ENCODE peak calls at places on chromosomes 12 and 14, in eight cellular contexts. One of them, this sample, is unnamed.

GRCh38 chr12:47077206-47078085 is 2.0 kb upstream of the PCED1B start:
- DNase-seq in HuH-7: no peak
- DNase-seq in GM10248: no peak
- DNase-seq in foreskin fibroblast: no peak
- DNase-seq in NCI-H2029: no peak
- DNase-seq in fibroblast of lung: no peak
- DNase-seq in immature natural killer cell: no peak
- DNase-seq in H9: no peak
- DNase-seq in this sample: no peak

GRCh38 chr14:68461086-68461485 is 331.8 kb downstream of the ZFP36L1 start:
- DNase-seq in fibroblast of lung: no peak
- DNase-seq in GM10248: no peak
- DNase-seq in HuH-7: no peak
- DNase-seq in NCI-H2029: no peak
- DNase-seq in H9: no peak
- DNase-seq in immature natural killer cell: no peak
- DNase-seq in foreskin fibroblast: no peak
- DNase-seq in this sample: no peak

GRCh38 chr12:107983871-107984480 is 145.1 kb upstream of the WSCD2 start:
- DNase-seq in fibroblast of lung: no peak
- DNase-seq in foreskin fibroblast: no peak
- DNase-seq in GM10248: no peak
- DNase-seq in NCI-H2029: no peak
- DNase-seq in immature natural killer cell: no peak
- DNase-seq in HuH-7: no peak
- DNase-seq in H9: no peak
- DNase-seq in this sample: peak; percentile 2

GRCh38 chr12:12240671-12241345 is 26.0 kb downstream of the LRP6 start:
- DNase-seq in HuH-7: peak; percentile 61
- DNase-seq in fibroblast of lung: peak; percentile 80
- DNase-seq in immature natural killer cell: no peak
- DNase-seq in foreskin fibroblast: peak; percentile 21
- DNase-seq in GM10248: no peak
- DNase-seq in H9: no peak
- DNase-seq in NCI-H2029: no peak
- DNase-seq in this sample: no peak

GRCh38 chr14:64137657-64138290 is 156.4 kb downstream of the ESR2 start:
- DNase-seq in GM10248: no peak
- DNase-seq in H9: no peak
- DNase-seq in immature natural killer cell: no peak
- DNase-seq in fibroblast of lung: no peak
- DNase-seq in HuH-7: no peak
- DNase-seq in foreskin fibroblast: peak; percentile 26
- DNase-seq in NCI-H2029: no peak
- DNase-seq in this sample: no peak

GRCh38 chr12:120654656-120655055 is 14.2 kb downstream of the CABP1 start:
- DNase-seq in H9: no peak
- DNase-seq in fibroblast of lung: no peak
- DNase-seq in HuH-7: no peak
- DNase-seq in foreskin fibroblast: no peak
- DNase-seq in NCI-H2029: no peak
- DNase-seq in immature natural killer cell: no peak
- DNase-seq in GM10248: no peak
- DNase-seq in this sample: no peak

GRCh38 chr14:87966816-87967215 is 26.2 kb downstream of the GALC start:
- DNase-seq in H9: no peak
- DNase-seq in NCI-H2029: no peak
- DNase-seq in foreskin fibroblast: peak; percentile 35
- DNase-seq in HuH-7: no peak
- DNase-seq in fibroblast of lung: peak; percentile 21
- DNase-seq in GM10248: no peak
- DNase-seq in immature natural killer cell: no peak
- DNase-seq in this sample: peak; percentile 79

GRCh38 chr14:101215936-101216335 is 312.4 kb upstream of the RTL1 start:
- DNase-seq in immature natural killer cell: no peak
- DNase-seq in H9: no peak
- DNase-seq in NCI-H2029: no peak
- DNase-seq in fibroblast of lung: no peak
- DNase-seq in GM10248: no peak
- DNase-seq in foreskin fibroblast: no peak
- DNase-seq in HuH-7: no peak
- DNase-seq in this sample: no peak

GRCh38 chr14:91252901-91253794 is 8.6 kb upstream of the GPR68 start:
- DNase-seq in NCI-H2029: no peak
- DNase-seq in fibroblast of lung: no peak
- DNase-seq in H9: peak; percentile 69
- DNase-seq in GM10248: peak; percentile 70
- DNase-seq in foreskin fibroblast: peak; percentile 26
- DNase-seq in HuH-7: peak; percentile 41
- DNase-seq in immature natural killer cell: peak; percentile 73
- DNase-seq in this sample: no peak

GRCh38 chr12:64010069-64010686 is 165.7 kb downstream of the SRGAP1 start:
- DNase-seq in H9: no peak
- DNase-seq in GM10248: peak; percentile 9
- DNase-seq in fibroblast of lung: peak; percentile 95
- DNase-seq in foreskin fibroblast: peak; percentile 44
- DNase-seq in NCI-H2029: no peak
- DNase-seq in immature natural killer cell: no peak
- DNase-seq in HuH-7: no peak
- DNase-seq in this sample: no peak

GRCh38 chr12:93195511-93195910 is 182.2 kb upstream of the NUDT4 start:
- DNase-seq in immature natural killer cell: no peak
- DNase-seq in foreskin fibroblast: no peak
- DNase-seq in NCI-H2029: no peak
- DNase-seq in H9: no peak
- DNase-seq in HuH-7: no peak
- DNase-seq in GM10248: no peak
- DNase-seq in fibroblast of lung: no peak
- DNase-seq in this sample: no peak

GRCh38 chr12:93347054-93347786 is 30.5 kb upstream of the NUDT4 start:
- DNase-seq in GM10248: no peak
- DNase-seq in H9: no peak
- DNase-seq in NCI-H2029: no peak
- DNase-seq in foreskin fibroblast: no peak
- DNase-seq in immature natural killer cell: no peak
- DNase-seq in fibroblast of lung: no peak
- DNase-seq in HuH-7: no peak
- DNase-seq in this sample: no peak

GRCh38 chr12:23862746-23863145 is 86.7 kb downstream of the SOX5 start:
- DNase-seq in fibroblast of lung: no peak
- DNase-seq in HuH-7: no peak
- DNase-seq in GM10248: no peak
- DNase-seq in immature natural killer cell: no peak
- DNase-seq in H9: no peak
- DNase-seq in NCI-H2029: no peak
- DNase-seq in foreskin fibroblast: no peak
- DNase-seq in this sample: no peak

GRCh38 chr12:25855716-25856115 is 102.8 kb upstream of the RASSF8 start:
- DNase-seq in HuH-7: no peak
- DNase-seq in fibroblast of lung: peak; percentile 65
- DNase-seq in immature natural killer cell: no peak
- DNase-seq in GM10248: no peak
- DNase-seq in H9: no peak
- DNase-seq in NCI-H2029: no peak
- DNase-seq in foreskin fibroblast: peak; percentile 68
- DNase-seq in this sample: no peak

GRCh38 chr14:67371247-67372148 is 11.4 kb downstream of the EIF2S1 start:
- DNase-seq in H9: no peak
- DNase-seq in foreskin fibroblast: no peak
- DNase-seq in HuH-7: no peak
- DNase-seq in GM10248: no peak
- DNase-seq in fibroblast of lung: peak; percentile 22
- DNase-seq in NCI-H2029: no peak
- DNase-seq in immature natural killer cell: no peak
- DNase-seq in this sample: no peak

GRCh38 chr12:111099186-111099585 is 178.8 kb upstream of the MYL2 start:
- DNase-seq in HuH-7: no peak
- DNase-seq in fibroblast of lung: no peak
- DNase-seq in GM10248: no peak
- DNase-seq in NCI-H2029: no peak
- DNase-seq in immature natural killer cell: no peak
- DNase-seq in H9: no peak
- DNase-seq in foreskin fibroblast: no peak
- DNase-seq in this sample: no peak

GRCh38 chr14:104291123-104292000 is 153.0 kb downstream of the KIF26A start:
- DNase-seq in immature natural killer cell: no peak
- DNase-seq in HuH-7: no peak
- DNase-seq in fibroblast of lung: no peak
- DNase-seq in GM10248: no peak
- DNase-seq in NCI-H2029: peak; percentile 35
- DNase-seq in H9: peak; percentile 86
- DNase-seq in foreskin fibroblast: no peak
- DNase-seq in this sample: no peak

GRCh38 chr14:100212476-100213333 is 26.2 kb upstream of the YY1 start:
- DNase-seq in foreskin fibroblast: no peak
- DNase-seq in fibroblast of lung: no peak
- DNase-seq in immature natural killer cell: no peak
- DNase-seq in HuH-7: no peak
- DNase-seq in H9: no peak
- DNase-seq in NCI-H2029: no peak
- DNase-seq in GM10248: no peak
- DNase-seq in this sample: no peak

GRCh38 chr14:64979336-64980074 is 7.2 kb upstream of the FNTB start:
- DNase-seq in NCI-H2029: no peak
- DNase-seq in GM10248: no peak
- DNase-seq in fibroblast of lung: peak; percentile 65
- DNase-seq in H9: no peak
- DNase-seq in foreskin fibroblast: peak; percentile 45
- DNase-seq in immature natural killer cell: no peak
- DNase-seq in HuH-7: no peak
- DNase-seq in this sample: no peak

GRCh38 chr14:101966742-101967141 is 2.4 kb downstream of the DYNC1H1 start:
- DNase-seq in HuH-7: no peak
- DNase-seq in GM10248: no peak
- DNase-seq in NCI-H2029: no peak
- DNase-seq in immature natural killer cell: no peak
- DNase-seq in foreskin fibroblast: no peak
- DNase-seq in fibroblast of lung: no peak
- DNase-seq in H9: no peak
- DNase-seq in this sample: no peak

GRCh38 chr14:47720281-47720680 is 44.9 kb upstream of the MDGA2 start:
- DNase-seq in HuH-7: no peak
- DNase-seq in fibroblast of lung: no peak
- DNase-seq in immature natural killer cell: no peak
- DNase-seq in H9: no peak
- DNase-seq in GM10248: no peak
- DNase-seq in foreskin fibroblast: no peak
- DNase-seq in NCI-H2029: no peak
- DNase-seq in this sample: no peak

GRCh38 chr14:61911534-61911933 is 149.3 kb downstream of the SNAPC1 start:
- DNase-seq in immature natural killer cell: no peak
- DNase-seq in foreskin fibroblast: no peak
- DNase-seq in GM10248: no peak
- DNase-seq in NCI-H2029: no peak
- DNase-seq in H9: no peak
- DNase-seq in HuH-7: no peak
- DNase-seq in fibroblast of lung: no peak
- DNase-seq in this sample: no peak

GRCh38 chr12:49868952-49869815 is 26.3 kb upstream of the BCDIN3D start:
- DNase-seq in GM10248: no peak
- DNase-seq in HuH-7: peak; percentile 38
- DNase-seq in immature natural killer cell: no peak
- DNase-seq in fibroblast of lung: peak; percentile 98
- DNase-seq in NCI-H2029: peak; percentile 94
- DNase-seq in H9: peak; percentile 28
- DNase-seq in foreskin fibroblast: peak; percentile 92
- DNase-seq in this sample: no peak

GRCh38 chr12:47216150-47216677 is 136.5 kb upstream of the AMIGO2 start:
- DNase-seq in HuH-7: no peak
- DNase-seq in immature natural killer cell: peak; percentile 86
- DNase-seq in GM10248: peak; percentile 44
- DNase-seq in H9: no peak
- DNase-seq in foreskin fibroblast: no peak
- DNase-seq in NCI-H2029: no peak
- DNase-seq in fibroblast of lung: no peak
- DNase-seq in this sample: no peak

GRCh38 chr14:95291859-95292542 is 27.7 kb downstream of the CLMN start:
- DNase-seq in H9: peak; percentile 18
- DNase-seq in fibroblast of lung: peak; percentile 27
- DNase-seq in immature natural killer cell: no peak
- DNase-seq in HuH-7: no peak
- DNase-seq in foreskin fibroblast: peak; percentile 59
- DNase-seq in GM10248: peak; percentile 45
- DNase-seq in NCI-H2029: peak; percentile 34
- DNase-seq in this sample: peak; percentile 92

GRCh38 chr14:94570002-94570400 is 8.8 kb downstream of the SERPINA4 start:
- DNase-seq in H9: no peak
- DNase-seq in NCI-H2029: no peak
- DNase-seq in fibroblast of lung: no peak
- DNase-seq in foreskin fibroblast: no peak
- DNase-seq in immature natural killer cell: no peak
- DNase-seq in GM10248: no peak
- DNase-seq in HuH-7: no peak
- DNase-seq in this sample: no peak

GRCh38 chr14:97771340-97772045 is 974.3 kb downstream of the VRK1 start:
- DNase-seq in GM10248: no peak
- DNase-seq in fibroblast of lung: peak; percentile 62
- DNase-seq in immature natural killer cell: no peak
- DNase-seq in NCI-H2029: no peak
- DNase-seq in HuH-7: no peak
- DNase-seq in H9: no peak
- DNase-seq in foreskin fibroblast: no peak
- DNase-seq in this sample: peak; percentile 83

GRCh38 chr12:115227137-115227615 is 543.2 kb upstream of the TBX3 start:
- DNase-seq in immature natural killer cell: no peak
- DNase-seq in NCI-H2029: no peak
- DNase-seq in H9: no peak
- DNase-seq in foreskin fibroblast: peak; percentile 93
- DNase-seq in fibroblast of lung: peak; percentile 80
- DNase-seq in GM10248: no peak
- DNase-seq in HuH-7: no peak
- DNase-seq in this sample: peak; percentile 84

GRCh38 chr14:69518341-69519101 is 34.0 kb downstream of the PLEKHD1 start:
- DNase-seq in immature natural killer cell: no peak
- DNase-seq in foreskin fibroblast: no peak
- DNase-seq in fibroblast of lung: peak; percentile 22
- DNase-seq in HuH-7: no peak
- DNase-seq in NCI-H2029: no peak
- DNase-seq in H9: no peak
- DNase-seq in GM10248: no peak
- DNase-seq in this sample: no peak

GRCh38 chr14:90585106-90585505 is 188.3 kb downstream of the CALM1 start:
- DNase-seq in GM10248: no peak
- DNase-seq in HuH-7: no peak
- DNase-seq in H9: no peak
- DNase-seq in immature natural killer cell: no peak
- DNase-seq in foreskin fibroblast: no peak
- DNase-seq in fibroblast of lung: no peak
- DNase-seq in NCI-H2029: no peak
- DNase-seq in this sample: no peak

GRCh38 chr12:89825591-89826449 is 117.2 kb upstream of the ATP2B1 start:
- DNase-seq in GM10248: no peak
- DNase-seq in HuH-7: peak; percentile 50
- DNase-seq in fibroblast of lung: peak; percentile 40
- DNase-seq in H9: no peak
- DNase-seq in NCI-H2029: no peak
- DNase-seq in foreskin fibroblast: peak; percentile 23
- DNase-seq in immature natural killer cell: no peak
- DNase-seq in this sample: peak; percentile 12

GRCh38 chr12:77104792-77105191 is 39.4 kb upstream of the E2F7 start:
- DNase-seq in H9: no peak
- DNase-seq in GM10248: no peak
- DNase-seq in foreskin fibroblast: peak; percentile 74
- DNase-seq in immature natural killer cell: no peak
- DNase-seq in NCI-H2029: no peak
- DNase-seq in HuH-7: no peak
- DNase-seq in fibroblast of lung: peak; percentile 60
- DNase-seq in this sample: no peak

GRCh38 chr12:8665729-8666128 is 3.1 kb upstream of the MFAP5 start:
- DNase-seq in NCI-H2029: no peak
- DNase-seq in fibroblast of lung: no peak
- DNase-seq in H9: no peak
- DNase-seq in GM10248: no peak
- DNase-seq in HuH-7: no peak
- DNase-seq in immature natural killer cell: no peak
- DNase-seq in foreskin fibroblast: no peak
- DNase-seq in this sample: no peak

GRCh38 chr12:99529966-99530365 is 117.6 kb upstream of the GARIN6 start:
- DNase-seq in H9: no peak
- DNase-seq in foreskin fibroblast: no peak
- DNase-seq in fibroblast of lung: peak; percentile 83
- DNase-seq in GM10248: peak; percentile 20
- DNase-seq in NCI-H2029: no peak
- DNase-seq in HuH-7: no peak
- DNase-seq in immature natural killer cell: no peak
- DNase-seq in this sample: peak; percentile 53

This sample was measured in MCF 10A.